ENCODE peak calls at places on chromosome 1, in nine cellular contexts. L is spleen, U is A549, E is body of pancreas, K is suprapubic skin, V is transverse colon, P is Peyer's patch, D is GM12878, B is uterus. A is an unnamed sample.
A peak's percentile ranks its signal among the peaks of the same experiment; 100 is the strongest.

GRCh38 chr1:43930949-43931275 is 2.7 kb upstream of the ARTN start:
- DNase-seq in L (no peak), U (no peak), E (no peak), K (no peak), V (no peak), P (no peak), D (no peak), B (no peak), A (no peak)

GRCh38 chr1:218402771-218403110 is 57.6 kb downstream of the TGFB2 start:
- DNase-seq in L (no peak), U (no peak), E (no peak), K (no peak), V (no peak), P (no peak), D (no peak), B (no peak), A (no peak)

GRCh38 chr1:46302091-46303037 is 1.1 kb downstream of the LRRC41 start:
- DNase-seq in L (peak; percentile 92), U (peak; percentile 36), E (peak; percentile 46), K (no peak), V (peak; percentile 66), P (peak; percentile 65), D (no peak), B (peak; percentile 32), A (peak; percentile 69)

GRCh38 chr1:22402336-22403053 is 49.2 kb upstream of the ZBTB40 start:
- DNase-seq in L (no peak), U (no peak), E (no peak), K (no peak), V (no peak), P (no peak), D (no peak), B (no peak), A (no peak)

GRCh38 chr1:72724951-72725863 is 442.9 kb upstream of the NEGR1 start:
- DNase-seq in L (peak; percentile 69), U (no peak), E (no peak), K (no peak), V (no peak), P (no peak), D (no peak), B (no peak), A (peak; percentile 36)

GRCh38 chr1:202585591-202585934 is 124.7 kb downstream of the SYT2 start:
- DNase-seq in L (no peak), U (no peak), E (no peak), K (no peak), V (no peak), P (no peak), D (no peak), B (no peak), A (no peak)

GRCh38 chr1:93705897-93706500 is 24.4 kb upstream of the BCAR3 start:
- DNase-seq in L (no peak), U (peak; percentile 12), E (no peak), K (no peak), V (no peak), P (peak; percentile 37), D (no peak), B (no peak), A (no peak)

GRCh38 chr1:26378088-26378878 is 5.7 kb upstream of the ZNF683 start:
- DNase-seq in L (peak; percentile 86), U (peak; percentile 74), E (no peak), K (no peak), V (peak; percentile 35), P (peak; percentile 54), D (peak; percentile 73), B (no peak), A (no peak)

GRCh38 chr1:16204216-16204615 is 8.2 kb downstream of the ARHGEF19 start:
- DNase-seq in L (no peak), U (no peak), E (no peak), K (no peak), V (no peak), P (no peak), D (no peak), B (no peak), A (no peak)

GRCh38 chr1:118902299-118903270 is 85.6 kb downstream of the TBX15 start:
- DNase-seq in L (no peak), U (no peak), E (no peak), K (no peak), V (no peak), P (no peak), D (no peak), B (no peak), A (no peak)

GRCh38 chr1:151841141-151841540 is 1.5 kb upstream of the C2CD4D start:
- DNase-seq in L (no peak), U (no peak), E (no peak), K (no peak), V (no peak), P (no peak), D (no peak), B (no peak), A (no peak)

DNA sequence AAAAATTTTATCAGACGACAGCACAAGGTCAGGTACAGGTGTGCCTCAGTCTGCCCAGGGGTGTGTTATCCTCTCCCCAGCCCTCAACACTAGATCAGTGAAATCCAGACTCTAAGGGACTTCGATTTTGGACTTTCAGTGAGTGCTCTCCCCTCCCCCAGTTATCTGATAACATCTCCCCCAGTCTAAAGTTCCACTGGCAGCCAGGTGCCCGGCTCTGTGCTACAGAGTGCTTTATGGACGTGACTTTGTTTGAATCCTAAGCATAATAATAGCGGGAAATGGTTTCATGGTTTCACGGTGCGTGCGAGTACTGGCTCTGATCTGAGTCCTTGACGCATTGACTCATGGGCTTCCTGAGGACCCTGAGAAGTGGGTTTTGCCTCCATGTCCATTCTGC is 3.2 kb downstream of the SPSB1 start:
- DNase-seq in L (no peak), U (no peak), E (no peak), K (no peak), V (no peak), P (no peak), D (no peak), B (no peak), A (peak; percentile 65)
- H3K4me3 ChIP-seq in L (no peak overlapping the region), U (no peak overlapping the region), E (no peak overlapping the region), K (peak overlapping the region; percentile 78), V (no peak overlapping the region), P (peak overlapping the region; percentile 95), D (no peak overlapping the region), B (no peak overlapping the region), A (no peak overlapping the region)

DNA sequence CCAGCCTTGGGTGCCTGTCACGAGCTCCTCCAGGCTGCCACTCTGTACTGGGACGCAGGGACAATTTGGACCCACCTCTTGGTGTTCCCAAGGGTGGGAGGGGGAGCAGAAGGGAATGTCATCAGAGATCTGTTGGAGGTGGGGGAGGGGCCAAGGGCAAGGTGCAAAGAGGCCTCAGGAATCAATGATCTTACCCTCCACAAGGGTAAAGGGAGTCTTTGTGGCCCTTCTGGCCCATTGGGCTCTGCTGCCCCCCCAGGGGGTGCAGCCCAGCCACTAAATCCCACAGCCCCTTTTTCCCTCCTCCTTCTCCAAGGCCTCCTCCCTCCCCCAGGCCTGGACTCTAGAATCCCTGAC is 8.5 kb downstream of the TTC39A start:
- DNase-seq in L (no peak), U (no peak), E (no peak), K (no peak), V (no peak), P (no peak), D (no peak), B (no peak), A (no peak)
- TF ChIP-seq POLR2A in L (no peak), U (no peak), E (no peak), K (no peak), V (no peak), P (no peak), D (no peak), B (no peak), A (no peak)

GRCh38 chr1:58584082-58584895 is 7.2 kb upstream of the TACSTD2 start:
- DNase-seq in L (no peak), U (peak; percentile 66), E (peak; percentile 49), K (no peak), V (peak; percentile 41), P (peak; percentile 25), D (no peak), B (peak; percentile 89), A (no peak)

GRCh38 chr1:58580186-58580585 is 3.1 kb upstream of the TACSTD2 start:
- DNase-seq in L (no peak), U (no peak), E (no peak), K (no peak), V (no peak), P (no peak), D (no peak), B (no peak), A (no peak)

GRCh38 chr1:58585166-58585565 is 8.1 kb upstream of the TACSTD2 start:
- DNase-seq in L (no peak), U (no peak), E (no peak), K (no peak), V (no peak), P (no peak), D (no peak), B (no peak), A (no peak)

GRCh38 chr1:58583496-58583895 is 6.4 kb upstream of the TACSTD2 start:
- DNase-seq in L (no peak), U (no peak), E (no peak), K (no peak), V (no peak), P (no peak), D (no peak), B (no peak), A (no peak)

DNA sequence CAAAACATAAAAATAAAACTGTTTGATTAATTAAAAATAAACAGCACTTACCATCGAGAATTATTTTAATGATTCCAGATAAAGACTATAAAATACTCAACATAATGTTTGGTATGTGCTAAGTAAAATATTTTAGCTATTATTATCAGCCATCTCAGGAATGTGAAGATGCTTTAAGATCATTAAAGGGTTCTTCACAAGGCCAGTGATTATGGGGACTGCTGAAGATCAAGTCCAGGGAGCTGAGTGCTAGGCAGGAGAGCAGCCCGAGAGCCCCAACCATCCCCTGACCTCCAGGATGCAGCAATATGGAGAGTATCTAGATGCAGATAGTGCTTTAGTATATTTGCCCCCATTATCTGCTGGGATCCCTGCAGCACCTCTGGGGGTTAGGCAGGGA is 4.6 kb upstream of the TACSTD2 start:
- DNase-seq in L (no peak), U (no peak), E (no peak), K (no peak), V (no peak), P (no peak), D (no peak), B (no peak), A (no peak)
- H3K4me3 ChIP-seq in L (no peak overlapping the region), U (no peak overlapping the region), E (no peak overlapping the region), K (no peak overlapping the region), V (no peak overlapping the region), P (no peak overlapping the region), D (no peak overlapping the region), B (no peak overlapping the region), A (no peak overlapping the region)

GRCh38 chr1:115137191-115137590 is 47.9 kb upstream of the TSPAN2 start:
- DNase-seq in L (no peak), U (no peak), E (no peak), K (no peak), V (no peak), P (no peak), D (no peak), B (no peak), A (no peak)

GRCh38 chr1:115140442-115141144 is 51.3 kb upstream of the TSPAN2 start:
- DNase-seq in L (no peak), U (no peak), E (no peak), K (no peak), V (no peak), P (no peak), D (no peak), B (no peak), A (no peak)

GRCh38 chr1:115138271-115138670 is 49.0 kb upstream of the TSPAN2 start:
- DNase-seq in L (no peak), U (no peak), E (no peak), K (no peak), V (no peak), P (no peak), D (no peak), B (no peak), A (no peak)

GRCh38 chr1:115139381-115139780 is 50.1 kb upstream of the TSPAN2 start:
- DNase-seq in L (no peak), U (no peak), E (no peak), K (no peak), V (no peak), P (no peak), D (no peak), B (no peak), A (no peak)

GRCh38 chr1:115138973-115139372 is 49.7 kb upstream of the TSPAN2 start:
- DNase-seq in L (peak; percentile 88), U (peak; percentile 90), E (peak; percentile 87), K (peak; percentile 91), V (peak; percentile 83), P (peak; percentile 61), D (peak; percentile 9), B (peak; percentile 91), A (peak; percentile 86)
- TF ChIP-seq POLR2A in L (no peak), U (no peak), E (no peak), K (no peak), V (no peak), P (no peak), D (no peak), B (no peak), A (no peak)

A was measured in right lobe of liver.